ENCODE peak calls at places on chromosomes 3 and 15, in six cellular contexts. P, C, K, M, U and S are unnamed samples.
A peak's percentile ranks its signal among the peaks of the same experiment; 100 is the strongest.

GRCh38 chr15:29888651-29889050 is 66.4 kb upstream of the TJP1 start:
- DNase-seq in P (no peak), C (no peak), M (no peak), K (no peak), U (peak; percentile 41), S (no peak)

GRCh38 chr3:98734737-98735136 is 28.4 kb upstream of the ST3GAL6 start:
- DNase-seq in K (no peak), P (no peak), U (no peak), M (no peak), C (no peak), S (no peak)

GRCh38 chr15:48945386-48945785 is 18.3 kb downstream of the SHC4 start:
- DNase-seq in P (no peak), U (no peak), C (no peak), K (no peak), M (no peak), S (no peak)

GRCh38 chr15:44426975-44427755 is at the start of gene CTDSPL2:
- DNase-seq in M (peak; percentile 95), U (peak; percentile 93), K (peak; percentile 99), C (peak; percentile 87), P (peak; percentile 100), S (peak; percentile 87)

GRCh38 chr3:155766206-155766605 is 21.3 kb upstream of the PLCH1 start:
- DNase-seq in K (no peak), P (no peak), U (no peak), C (no peak), M (no peak), S (no peak)

GRCh38 chr3:178405456-178405970 is 130.7 kb upstream of the KCNMB2 start:
- DNase-seq in P (no peak), U (no peak), K (no peak), C (no peak), M (no peak), S (no peak)

GRCh38 chr3:3191675-3192480 is 12.4 kb upstream of the CRBN start:
- DNase-seq in P (no peak), K (no peak), C (no peak), M (no peak), U (no peak), S (no peak)

GRCh38 chr3:152417181-152417580 is 148.5 kb downstream of the MBNL1 start:
- DNase-seq in C (no peak), P (no peak), M (no peak), U (no peak), K (no peak), S (no peak)

GRCh38 chr3:155303540-155303939 is 10.1 kb upstream of the STRIT1 start:
- DNase-seq in P (no peak), U (no peak), C (no peak), K (no peak), M (no peak), S (no peak)

GRCh38 chr3:47365213-47366153 is 15.3 kb upstream of the PTPN23 start:
- DNase-seq in U (no peak), C (no peak), K (no peak), P (no peak), M (no peak), S (no peak)

GRCh38 chr3:188169826-188170455 is 16.0 kb downstream of the LPP start:
- DNase-seq in U (no peak), P (no peak), K (no peak), M (no peak), C (no peak), S (no peak)

GRCh38 chr3:150783920-150784746 is 21.2 kb upstream of the SIAH2 start:
- DNase-seq in C (no peak), P (no peak), U (no peak), M (no peak), K (no peak), S (no peak)

GRCh38 chr3:129276385-129276784 is 2.3 kb upstream of the HMCES start:
- DNase-seq in C (no peak), M (no peak), P (no peak), U (no peak), K (peak; percentile 53), S (no peak)

GRCh38 chr3:48784426-48785120 is 63.1 kb downstream of the PRKAR2A start:
- DNase-seq in P (no peak), U (no peak), M (no peak), C (no peak), K (no peak), S (no peak)

GRCh38 chr3:25663324-25664065 is 1.2 kb downstream of the TOP2B start:
- DNase-seq in U (peak; percentile 14), K (no peak), P (no peak), C (no peak), M (peak; percentile 43), S (peak; percentile 2)

GRCh38 chr3:8655387-8655835 is 10.8 kb upstream of the SSUH2 start:
- DNase-seq in C (no peak), K (no peak), U (no peak), M (no peak), P (no peak), S (no peak)

GRCh38 chr15:38300395-38300794 is 47.8 kb downstream of the SPRED1 start:
- DNase-seq in K (no peak), P (no peak), U (no peak), C (no peak), M (no peak), S (no peak)

GRCh38 chr15:74382004-74382816 is 14.8 kb upstream of the CYP11A1 start:
- DNase-seq in P (peak; percentile 94), C (peak; percentile 73), K (peak; percentile 48), M (peak; percentile 70), U (peak; percentile 99), S (peak; percentile 61)

GRCh38 chr3:66473181-66473580 is 27.6 kb downstream of the LRIG1 start:
- DNase-seq in K (no peak), P (no peak), M (no peak), C (no peak), U (no peak), S (no peak)

GRCh38 chr3:171380084-171380483 is 80.1 kb downstream of the TNIK start:
- DNase-seq in C (no peak), K (no peak), P (no peak), U (no peak), M (no peak), S (no peak)

GRCh38 chr3:54970895-54971294 is 43.0 kb upstream of the LRTM1 start:
- DNase-seq in K (no peak), U (no peak), C (no peak), M (no peak), P (no peak), S (no peak)

GRCh38 chr15:73928971-73929627 is 2.8 kb downstream of the LOXL1 start:
- DNase-seq in C (no peak), U (no peak), P (no peak), M (no peak), K (no peak), S (no peak)

GRCh38 chr3:120567370-120568197 is 28.6 kb upstream of the NDUFB4 start:
- DNase-seq in U (peak; percentile 26), K (peak; percentile 41), M (no peak), C (no peak), P (no peak), S (no peak)

GRCh38 chr15:90716317-90716975 is 700 bp upstream of the BLM start:
- DNase-seq in P (no peak), K (no peak), U (no peak), M (no peak), C (no peak), S (no peak)

GRCh38 chr3:110493752-110494151 is 577.9 kb upstream of the NECTIN3 start:
- DNase-seq in M (no peak), K (no peak), C (no peak), P (no peak), U (no peak), S (no peak)

GRCh38 chr3:102083971-102084370 is 234.7 kb downstream of the NFKBIZ start:
- DNase-seq in U (no peak), P (no peak), K (no peak), C (no peak), M (no peak), S (no peak)

GRCh38 chr15:64651573-64652260 is 123.7 kb downstream of the RBPMS2 start:
- DNase-seq in P (no peak), M (no peak), C (peak; percentile 15), U (peak; percentile 51), K (peak; percentile 16), S (peak; percentile 41)

GRCh38 chr15:58666957-58667356 is 82.5 kb downstream of the ADAM10 start:
- DNase-seq in P (no peak), C (no peak), U (no peak), K (no peak), M (no peak), S (no peak)

GRCh38 chr15:43209059-43209824 is 11.6 kb downstream of the EPB42 start:
- DNase-seq in P (peak; percentile 83), K (no peak), U (peak; percentile 77), C (no peak), M (no peak), S (no peak)

GRCh38 chr15:29312387-29312786 is 42.8 kb upstream of the NSMCE3 start:
- DNase-seq in K (no peak), M (no peak), P (no peak), U (no peak), C (no peak), S (no peak)

GRCh38 chr3:51099794-51100542 is 285.1 kb upstream of the MANF start:
- DNase-seq in M (no peak), K (peak; percentile 11), U (peak; percentile 72), C (no peak), P (no peak), S (no peak)

GRCh38 chr3:128804017-128804816 is 75.2 kb upstream of the ACAD9 start:
- DNase-seq in P (no peak), K (no peak), M (peak; percentile 69), C (no peak), U (no peak), S (peak; percentile 70)